ENCODE peak calls at places on chromosomes 5 and 9, in seven cellular contexts. E, Z, Q, M, G, T and L are unnamed samples.

GRCh38 chr9:32395483-32396216 is 11.2 kb downstream of the ACO1 start:
- DNase-seq in E (no peak), Z (no peak), Q (no peak), M (no peak), G (no peak), T (no peak), L (no peak)

GRCh38 chr9:91359734-91360470 is 1.8 kb downstream of the AUH start:
- DNase-seq in E (no peak), Z (no peak), Q (no peak), M (no peak), G (no peak), T (no peak), L (no peak)

GRCh38 chr5:75363726-75364495 is 26.9 kb downstream of the HMGCR start:
- DNase-seq in E (no peak), Z (no peak), Q (peak; percentile 38), M (no peak), G (no peak), T (no peak), L (peak; percentile 13)

GRCh38 chr9:84054341-84055010 is 73.9 kb downstream of the RMI1 start:
- DNase-seq in E (no peak), Z (no peak), Q (no peak), M (no peak), G (no peak), T (no peak), L (no peak)

GRCh38 chr5:134006119-134006514 is 1.3 kb upstream of the VDAC1 start:
- DNase-seq in E (no peak), Z (no peak), Q (no peak), M (no peak), G (no peak), T (no peak), L (peak; percentile 37)

GRCh38 chr9:137453643-137454081 is 5.5 kb downstream of the NSMF start:
- DNase-seq in E (no peak), Z (peak; percentile 73), Q (no peak), M (peak; percentile 88), G (peak; percentile 80), T (peak; percentile 91), L (peak; percentile 58)

GRCh38 chr5:97839338-97840081 is 656.5 kb upstream of the RIOK2 start:
- DNase-seq in E (no peak), Z (no peak), Q (no peak), M (no peak), G (no peak), T (no peak), L (no peak)

GRCh38 chr5:39486361-39486760 is 61.6 kb upstream of the DAB2 start:
- DNase-seq in E (no peak), Z (no peak), Q (no peak), M (no peak), G (no peak), T (no peak), L (no peak)

GRCh38 chr5:82349651-82350050 is 71.5 kb upstream of the RPS23 start:
- DNase-seq in E (no peak), Z (peak; percentile 25), Q (no peak), M (peak; percentile 17), G (peak; percentile 51), T (no peak), L (peak; percentile 67)

GRCh38 chr5:173187054-173187743 is 42.9 kb downstream of the BNIP1 start:
- DNase-seq in E (no peak), Z (no peak), Q (no peak), M (peak; percentile 59), G (no peak), T (no peak), L (no peak)

GRCh38 chr9:133032171-133032570 is 1.4 kb downstream of the GTF3C5 start:
- DNase-seq in E (no peak), Z (no peak), Q (no peak), M (no peak), G (no peak), T (no peak), L (no peak)